ENCODE peak calls at places on chromosomes 16 and 17, in four cellular contexts. One of them, this sample, is unnamed.

GRCh38 chr17:66915204-66915611 is 49.3 kb upstream of the CACNG4 start:
- DNase-seq in HCT116: peak
- DNase-seq in K562: no peak
- DNase-seq in HepG2: peak
- DNase-seq in this sample: no peak

GRCh38 chr16:49708491-49708890 is 147.4 kb downstream of the ZNF423 start:
- DNase-seq in HCT116: no peak
- DNase-seq in K562: no peak
- DNase-seq in HepG2: no peak
- DNase-seq in this sample: no peak

GRCh38 chr16:49019826-49020401 is 261.7 kb downstream of the CBLN1 start:
- DNase-seq in HCT116: no peak
- DNase-seq in K562: no peak
- DNase-seq in HepG2: no peak
- DNase-seq in this sample: no peak

GRCh38 chr17:4940625-4941021 is 555 bp downstream of the RNF167 start:
- DNase-seq in HCT116: no peak
- DNase-seq in K562: no peak
- DNase-seq in HepG2: no peak
- DNase-seq in this sample: no peak

GRCh38 chr17:82330322-82331239 is 3.0 kb downstream of the SECTM1 start:
- DNase-seq in HCT116: no peak
- DNase-seq in K562: no peak
- DNase-seq in HepG2: peak
- DNase-seq in this sample: no peak

GRCh38 chr17:10217916-10218315 is 19.5 kb upstream of the GAS7 start:
- DNase-seq in HCT116: no peak
- DNase-seq in K562: no peak
- DNase-seq in HepG2: no peak
- DNase-seq in this sample: no peak

GRCh38 chr16:71626018-71626857 is at the start of gene MARVELD3:
- DNase-seq in HCT116: peak
- DNase-seq in K562: peak
- DNase-seq in HepG2: peak
- DNase-seq in this sample: no peak

GRCh38 chr17:30788918-30789317 is 35.6 kb downstream of the CRLF3 start:
- DNase-seq in HCT116: no peak
- DNase-seq in K562: no peak
- DNase-seq in HepG2: no peak
- DNase-seq in this sample: no peak

GRCh38 chr17:32287804-32288511 is 22.3 kb downstream of the RHBDL3 start:
- DNase-seq in HCT116: no peak
- DNase-seq in K562: no peak
- DNase-seq in HepG2: no peak
- DNase-seq in this sample: no peak

GRCh38 chr16:5315914-5316313 is 218.3 kb upstream of the EEF2KMT start:
- DNase-seq in HCT116: no peak
- DNase-seq in K562: no peak
- DNase-seq in HepG2: no peak
- DNase-seq in this sample: no peak

GRCh38 chr17:7063518-7064094 is 16.4 kb downstream of the CLEC10A start:
- DNase-seq in HCT116: no peak
- DNase-seq in K562: no peak
- DNase-seq in HepG2: no peak
- DNase-seq in this sample: no peak

GRCh38 chr16:74296465-74297295 is at the start of gene PSMD7:
- DNase-seq in HCT116: peak
- DNase-seq in K562: peak
- DNase-seq in HepG2: peak
- DNase-seq in this sample: peak

GRCh38 chr17:6507535-6507934 is 48.8 kb downstream of the PITPNM3 start:
- DNase-seq in HCT116: peak
- DNase-seq in K562: no peak
- DNase-seq in HepG2: no peak
- DNase-seq in this sample: peak

GRCh38 chr16:29926675-29927522 is 873 bp upstream of the KCTD13 start:
- DNase-seq in HCT116: no peak
- DNase-seq in K562: peak
- DNase-seq in HepG2: peak
- DNase-seq in this sample: no peak

GRCh38 chr16:50376997-50377396 is 8.2 kb upstream of the BRD7 start:
- DNase-seq in HCT116: no peak
- DNase-seq in K562: no peak
- DNase-seq in HepG2: no peak
- DNase-seq in this sample: no peak

GRCh38 chr17:51056813-51057510 is 63.7 kb downstream of the SPAG9 start:
- DNase-seq in HCT116: peak
- DNase-seq in K562: peak
- DNase-seq in HepG2: peak
- DNase-seq in this sample: no peak

GRCh38 chr16:4053663-4054479 is 62.4 kb downstream of the ADCY9 start:
- DNase-seq in HCT116: peak
- DNase-seq in K562: no peak
- DNase-seq in HepG2: no peak
- DNase-seq in this sample: peak

GRCh38 chr17:78357687-78358537 is 2.0 kb downstream of the SOCS3 start:
- DNase-seq in HCT116: no peak
- DNase-seq in K562: no peak
- DNase-seq in HepG2: no peak
- DNase-seq in this sample: no peak

GRCh38 chr16:80844368-80844767 is 40.0 kb upstream of the CDYL2 start:
- DNase-seq in HCT116: no peak
- DNase-seq in K562: no peak
- DNase-seq in HepG2: no peak
- DNase-seq in this sample: no peak

GRCh38 chr17:9982159-9982558 is 77.1 kb upstream of the RCVRN start:
- DNase-seq in HCT116: peak
- DNase-seq in K562: peak
- DNase-seq in HepG2: peak
- DNase-seq in this sample: no peak

GRCh38 chr16:59385953-59386352 is 651.8 kb upstream of the GOT2 start:
- DNase-seq in HCT116: no peak
- DNase-seq in K562: no peak
- DNase-seq in HepG2: no peak
- DNase-seq in this sample: no peak

GRCh38 chr17:56658648-56659047 is 65.1 kb downstream of the NOG start:
- DNase-seq in HCT116: no peak
- DNase-seq in K562: no peak
- DNase-seq in HepG2: no peak
- DNase-seq in this sample: no peak

GRCh38 chr16:65713409-65713808 is 591.5 kb upstream of the CDH11 start:
- DNase-seq in HCT116: no peak
- DNase-seq in K562: no peak
- DNase-seq in HepG2: no peak
- DNase-seq in this sample: no peak

GRCh38 chr17:68318103-68318991 is 27.1 kb downstream of the ARSG start:
- DNase-seq in HCT116: peak
- DNase-seq in K562: no peak
- DNase-seq in HepG2: peak
- DNase-seq in this sample: peak

GRCh38 chr16:49473131-49473530 is 99.5 kb downstream of the C16orf78 start:
- DNase-seq in HCT116: no peak
- DNase-seq in K562: no peak
- DNase-seq in HepG2: no peak
- DNase-seq in this sample: no peak

GRCh38 chr17:1035546-1036170 is 38.7 kb downstream of the TIMM22 start:
- DNase-seq in HCT116: no peak
- DNase-seq in K562: no peak
- DNase-seq in HepG2: no peak
- DNase-seq in this sample: no peak

GRCh38 chr16:72939247-72939646 is 108.7 kb downstream of the ZFHX3 start:
- DNase-seq in HCT116: no peak
- DNase-seq in K562: no peak
- DNase-seq in HepG2: no peak
- DNase-seq in this sample: no peak

GRCh38 chr16:566475-567361 is at the start of gene NHLRC4:
- DNase-seq in HCT116: no peak
- DNase-seq in K562: peak
- DNase-seq in HepG2: peak
- DNase-seq in this sample: no peak

GRCh38 chr17:76943202-76943601 is 75.0 kb downstream of the MGAT5B start:
- DNase-seq in HCT116: no peak
- DNase-seq in K562: no peak
- DNase-seq in HepG2: no peak
- DNase-seq in this sample: no peak

GRCh38 chr16:87062569-87063442 is 254.4 kb downstream of the C16orf95 start:
- DNase-seq in HCT116: peak
- DNase-seq in K562: peak
- DNase-seq in HepG2: peak
- DNase-seq in this sample: peak

GRCh38 chr16:65038125-65038524 is 83.7 kb downstream of the CDH11 start:
- DNase-seq in HCT116: no peak
- DNase-seq in K562: no peak
- DNase-seq in HepG2: no peak
- DNase-seq in this sample: no peak

GRCh38 chr17:39555368-39555767 is 52.4 kb downstream of the NEUROD2 start:
- DNase-seq in HCT116: no peak
- DNase-seq in K562: no peak
- DNase-seq in HepG2: no peak
- DNase-seq in this sample: no peak

GRCh38 chr17:50935201-50936124 is 69.3 kb upstream of the TOB1 start:
- DNase-seq in HCT116: no peak
- DNase-seq in K562: no peak
- DNase-seq in HepG2: peak
- DNase-seq in this sample: no peak

GRCh38 chr17:66968916-66969315 is 4.4 kb downstream of the CACNG4 start:
- DNase-seq in HCT116: no peak
- DNase-seq in K562: no peak
- DNase-seq in HepG2: no peak
- DNase-seq in this sample: no peak

GRCh38 chr16:14399397-14400284 is 230.4 kb downstream of the PARN start:
- DNase-seq in HCT116: peak
- DNase-seq in K562: no peak
- DNase-seq in HepG2: peak
- DNase-seq in this sample: peak

GRCh38 chr17:28819582-28819981 is 23.0 kb downstream of the FAM222B start:
- DNase-seq in HCT116: no peak
- DNase-seq in K562: no peak
- DNase-seq in HepG2: no peak
- DNase-seq in this sample: no peak

GRCh38 chr16:12570046-12570618 is 233.6 kb downstream of the CPPED1 start:
- DNase-seq in HCT116: no peak
- DNase-seq in K562: no peak
- DNase-seq in HepG2: peak
- DNase-seq in this sample: no peak

GRCh38 chr17:67156269-67157199 is 88.5 kb downstream of the HELZ start:
- DNase-seq in HCT116: no peak
- DNase-seq in K562: peak
- DNase-seq in HepG2: no peak
- DNase-seq in this sample: no peak

GRCh38 chr17:8430966-8431365 is 4.7 kb upstream of the NDEL1 start:
- DNase-seq in HCT116: no peak
- DNase-seq in K562: no peak
- DNase-seq in HepG2: no peak
- DNase-seq in this sample: no peak

GRCh38 chr17:78645421-78646295 is 68.5 kb upstream of the DNAH17 start:
- DNase-seq in HCT116: no peak
- DNase-seq in K562: peak
- DNase-seq in HepG2: no peak
- DNase-seq in this sample: no peak

GRCh38 chr16:89422527-89422904 is 67.8 kb downstream of the ANKRD11 start:
- DNase-seq in HCT116: no peak
- DNase-seq in K562: no peak
- DNase-seq in HepG2: no peak
- DNase-seq in this sample: peak
- TF ChIP-seq SIN3A in HCT116: no peak
- TF ChIP-seq SIN3A in K562: no peak
- TF ChIP-seq SIN3A in HepG2: no peak
- TF ChIP-seq SIN3A in this sample: no peak

DNA sequence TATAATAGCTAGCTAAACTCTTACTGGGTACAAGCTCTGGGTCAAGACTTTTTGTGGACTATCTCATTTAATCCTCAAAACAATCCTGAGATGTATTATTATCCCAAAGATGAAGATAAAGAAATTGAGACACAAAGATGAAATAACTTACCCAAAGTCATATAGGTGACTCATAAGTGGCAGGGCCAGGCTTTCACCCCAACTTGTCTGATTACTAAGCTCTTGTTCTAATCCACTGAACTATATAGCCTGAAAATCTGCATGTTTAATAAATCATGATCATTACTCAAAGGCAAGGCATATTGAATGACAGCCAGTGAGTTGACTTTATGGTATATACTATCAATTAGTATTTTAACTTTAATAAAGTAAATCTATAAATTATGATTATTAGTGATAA is 77.4 kb downstream of the SKAP1 start:
- DNase-seq in HCT116: no peak
- DNase-seq in K562: no peak
- DNase-seq in HepG2: no peak
- DNase-seq in this sample: no peak
- TF ChIP-seq TCF7L2 in HCT116: no peak
- TF ChIP-seq TCF7L2 in K562: no peak
- TF ChIP-seq TCF7L2 in HepG2: no peak
- TF ChIP-seq TCF7L2 in this sample: no peak

GRCh38 chr16:82750078-82750477 is 123.3 kb downstream of the CDH13 start:
- DNase-seq in HCT116: no peak
- DNase-seq in K562: no peak
- DNase-seq in HepG2: no peak
- DNase-seq in this sample: no peak
- TF ChIP-seq SIN3A in HCT116: no peak
- TF ChIP-seq SIN3A in K562: no peak
- TF ChIP-seq SIN3A in HepG2: no peak
- TF ChIP-seq SIN3A in this sample: no peak

GRCh38 chr17:48998557-48999440 is 1.6 kb downstream of the IGF2BP1 start:
- DNase-seq in HCT116: no peak
- DNase-seq in K562: peak
- DNase-seq in HepG2: peak
- DNase-seq in this sample: no peak
- TF ChIP-seq TCF7L2 in HCT116: no peak
- TF ChIP-seq TCF7L2 in K562: no peak
- TF ChIP-seq TCF7L2 in HepG2: no peak
- TF ChIP-seq TCF7L2 in this sample: no peak

GRCh38 chr17:80632046-80632581 is 87.5 kb downstream of the RPTOR start:
- DNase-seq in HCT116: no peak
- DNase-seq in K562: peak
- DNase-seq in HepG2: peak
- DNase-seq in this sample: no peak
- TF ChIP-seq SIN3A in HCT116: no peak
- TF ChIP-seq SIN3A in K562: no peak
- TF ChIP-seq SIN3A in HepG2: no peak
- TF ChIP-seq SIN3A in this sample: no peak